ENCODE peak calls at places on chromosomes 13 and 19, in nine cellular contexts. D is foreskin fibroblast, Y is progenitor cell of endocrine pancreas, Z is kidney, O is fibroblast of lung, Q is nephron progenitor cell, P is left lung, C is mesothelial cell of epicardium, U is H1. W is an unnamed sample.

GRCh38 chr13:44765076-44765475 is 188.9 kb upstream of the TSC22D1 start:
- DNase-seq in Z (no peak), P (no peak), Q (no peak), D (no peak), U (no peak), C (no peak), Y (no peak), O (no peak), W (no peak)

GRCh38 chr13:35881360-35881759 is 249.8 kb downstream of the DCLK1 start:
- DNase-seq in U (no peak), P (no peak), D (peak), O (peak), Q (no peak), Y (no peak), Z (no peak), C (no peak), W (no peak)

GRCh38 chr13:34414616-34415015 is 527.5 kb upstream of the NBEA start:
- DNase-seq in C (no peak), P (no peak), Y (no peak), U (no peak), D (no peak), Z (no peak), O (no peak), Q (no peak), W (no peak)

GRCh38 chr19:58387338-58388174 is 487 bp downstream of the RPS5 start:
- DNase-seq in C (no peak), P (no peak), D (no peak), Q (no peak), O (no peak), Z (no peak), Y (no peak), U (no peak), W (no peak)

GRCh38 chr19:50412419-50412818 is 6.3 kb upstream of the SPIB start:
- DNase-seq in Q (no peak), Y (no peak), P (no peak), Z (no peak), O (no peak), U (no peak), D (no peak), C (no peak), W (no peak)

GRCh38 chr19:8319807-8320520 is 1.2 kb downstream of the NDUFA7 start:
- DNase-seq in U (no peak), P (no peak), Y (no peak), Z (no peak), C (no peak), D (no peak), O (no peak), Q (no peak), W (no peak)

GRCh38 chr13:44159633-44160279 is 213.9 kb upstream of the SERP2 start:
- DNase-seq in C (no peak), Z (no peak), Y (no peak), Q (no peak), D (peak), P (no peak), O (peak), U (no peak), W (no peak)

GRCh38 chr19:8256276-8257051 is 47.3 kb downstream of the CERS4 start:
- DNase-seq in U (no peak), D (no peak), O (no peak), P (no peak), Z (no peak), Y (no peak), Q (no peak), C (no peak), W (peak)

GRCh38 chr13:91719033-91719432 is 320.6 kb downstream of the GPC5 start:
- DNase-seq in Q (no peak), U (no peak), Y (no peak), P (no peak), C (no peak), Z (no peak), D (no peak), O (peak), W (no peak)

GRCh38 chr19:5153601-5154128 is 184.8 kb downstream of the KDM4B start:
- DNase-seq in Z (peak), P (no peak), Q (no peak), O (no peak), C (no peak), D (no peak), U (no peak), Y (no peak), W (no peak)

GRCh38 chr19:40594251-40594650 is 6.9 kb upstream of the LTBP4 start:
- DNase-seq in O (no peak), C (no peak), P (no peak), Y (no peak), U (peak), Z (no peak), Q (no peak), D (no peak), W (no peak)

GRCh38 chr13:58926858-58927257 is 1236.9 kb downstream of the DIAPH3 start:
- DNase-seq in O (no peak), D (no peak), Q (no peak), U (no peak), P (no peak), C (no peak), Y (no peak), Z (no peak), W (no peak)

GRCh38 chr19:48390188-48391099 is 907 bp downstream of the KDELR1 start:
- DNase-seq in Y (peak), Q (peak), C (peak), O (peak), D (peak), Z (peak), U (peak), P (peak), W (peak)

GRCh38 chr19:4911786-4912672 is 2.7 kb downstream of the UHRF1 start:
- DNase-seq in D (peak), C (peak), O (peak), P (peak), U (peak), Y (peak), Q (peak), Z (peak), W (no peak)

GRCh38 chr19:40613669-40614594 is 12.8 kb downstream of the LTBP4 start:
- DNase-seq in C (peak), P (peak), Y (no peak), U (peak), Q (peak), D (peak), Z (peak), O (peak), W (peak)

GRCh38 chr19:32404939-32405430 is 585 bp upstream of the DPY19L3 start:
- DNase-seq in U (peak), Z (peak), P (peak), Q (peak), O (peak), D (peak), C (peak), Y (no peak), W (no peak)

DNA sequence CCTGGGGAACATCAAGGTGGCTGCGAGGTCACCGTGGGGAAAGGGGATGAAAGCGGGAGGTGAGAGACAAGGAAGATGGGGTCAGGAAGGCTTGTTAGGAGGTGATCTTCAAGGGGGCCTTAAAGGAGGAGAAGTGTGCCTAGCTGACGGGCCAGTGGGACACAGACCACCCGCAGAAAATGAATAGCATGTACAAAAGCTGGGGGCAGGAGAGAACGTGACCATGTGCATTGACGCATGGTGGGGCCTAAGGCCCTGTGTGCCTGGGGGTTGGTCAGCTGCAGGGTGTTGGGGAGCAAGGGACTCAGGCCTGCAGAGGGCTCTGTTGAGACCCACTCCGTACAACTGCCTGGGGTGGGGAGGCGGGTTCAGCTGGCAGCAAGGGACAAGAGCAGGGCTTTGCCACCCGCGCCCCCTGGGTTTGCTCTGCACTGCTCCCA is 5.9 kb downstream of the RAB8A start:
- DNase-seq in Q (no peak), P (no peak), U (no peak), C (no peak), O (no peak), Y (no peak), Z (no peak), D (no peak), W (no peak)
- TF ChIP-seq CTCF in Q (no peak), P (no peak), U (peak), C (no peak), O (no peak), Y (no peak), Z (no peak), D (peak), W (no peak)

DNA sequence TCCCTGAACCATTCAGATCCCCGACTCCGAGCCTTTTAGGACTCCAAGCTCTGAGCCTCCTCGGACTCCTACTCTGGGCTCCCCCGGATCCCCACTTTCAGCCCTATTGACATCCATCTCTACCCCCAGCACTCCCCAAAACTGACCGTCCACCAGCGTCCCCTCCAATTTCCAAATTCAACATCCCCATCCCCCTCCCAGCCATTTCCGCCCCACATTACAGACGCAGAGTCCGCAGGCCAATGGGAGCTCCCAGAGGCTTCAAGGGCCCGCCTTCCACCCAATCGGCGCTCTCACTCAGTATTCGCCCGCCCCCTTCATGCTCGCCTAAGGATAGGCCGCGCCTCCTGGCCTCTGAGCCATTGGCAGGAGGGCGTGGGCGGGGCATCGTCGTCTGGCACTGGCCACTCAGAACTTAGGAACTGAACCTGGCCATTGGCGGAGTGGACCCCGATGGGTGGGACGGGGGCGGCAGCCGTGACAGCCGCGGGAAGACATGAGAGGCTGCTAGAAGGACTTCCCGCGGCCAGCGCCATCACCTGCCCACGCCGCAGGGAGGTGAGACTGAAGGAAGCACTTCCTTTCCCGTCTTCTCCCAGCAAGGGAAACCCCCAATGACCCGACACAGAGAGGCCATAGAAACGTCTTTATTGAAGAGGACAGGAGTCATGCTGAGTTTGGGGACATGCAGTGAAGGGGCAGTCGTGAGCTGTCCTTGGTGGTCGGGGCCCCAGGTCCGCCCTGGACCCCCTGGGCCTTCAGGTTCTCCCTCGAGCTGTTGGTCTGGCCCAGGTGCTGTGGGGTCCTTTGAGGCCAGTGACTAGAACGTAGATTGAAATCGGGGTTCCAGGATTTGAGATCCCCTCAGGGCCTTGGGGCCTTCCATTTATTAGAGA is at the start of gene ALKBH6:
- DNase-seq in D (peak), U (peak), O (peak), C (peak), P (peak), Z (peak), Q (peak), Y (peak), W (peak)
- TF ChIP-seq CTCF in D (no peak), U (no peak), O (no peak), C (no peak), P (no peak), Z (no peak), Q (no peak), Y (no peak), W (no peak)

DNA sequence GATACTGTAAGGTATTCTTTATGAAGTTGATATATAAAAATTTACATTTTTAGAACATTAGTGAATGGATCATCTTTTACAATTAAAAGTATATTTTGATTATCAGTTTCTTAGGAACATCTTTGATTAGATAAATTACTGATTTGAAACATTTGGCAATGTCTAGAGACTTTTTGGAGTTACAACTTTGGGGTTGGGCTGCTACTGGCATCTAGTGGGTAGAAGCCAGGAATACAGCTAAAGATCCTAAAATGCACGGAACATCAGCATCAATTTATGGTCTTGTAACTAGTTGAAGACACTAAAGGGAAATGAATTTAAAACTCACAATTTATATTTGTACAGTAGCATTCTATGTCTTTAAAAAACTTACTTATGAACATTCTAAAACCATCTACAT is 19.9 kb downstream of the POMP start:
- DNase-seq in C (no peak), P (no peak), D (peak), Q (no peak), Y (no peak), Z (no peak), U (no peak), O (no peak), W (no peak)
- TF ChIP-seq CTCF in C (no peak), P (no peak), D (peak), Q (no peak), Y (peak), Z (no peak), U (no peak), O (peak), W (no peak)

DNA sequence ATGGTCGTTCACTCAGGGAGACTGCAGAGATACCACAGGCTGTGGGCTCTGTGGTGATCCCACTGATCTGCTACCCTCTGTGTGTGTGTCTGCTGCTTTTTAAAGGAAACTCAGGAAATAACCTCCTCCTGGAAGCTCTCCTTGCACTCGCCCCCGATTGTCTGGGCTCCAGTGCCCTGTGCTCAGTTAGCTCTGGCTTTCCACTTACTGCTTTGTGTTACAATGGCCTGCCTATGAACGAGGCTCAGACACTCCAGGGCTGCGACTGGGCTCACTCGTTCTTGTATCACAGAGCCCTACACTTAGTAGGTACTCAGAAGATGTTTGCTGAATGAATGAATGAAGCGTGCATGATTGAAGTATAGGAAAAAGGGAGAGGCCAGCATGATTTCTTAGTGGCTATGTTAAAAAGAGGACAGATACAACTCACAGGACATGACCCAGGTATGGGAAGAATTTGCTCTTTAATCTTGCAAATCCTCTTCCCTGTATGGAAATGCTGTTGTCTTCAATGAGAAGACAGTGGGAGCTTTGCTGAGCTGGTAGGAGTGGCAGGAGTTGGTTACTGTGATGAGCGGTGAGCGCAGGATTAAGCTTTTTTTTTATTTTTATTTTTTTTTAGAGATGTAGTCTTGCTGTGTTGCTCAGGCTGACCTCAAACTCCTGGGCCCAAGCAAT is 26.4 kb downstream of the B3GLCT start:
- DNase-seq in Z (no peak), U (no peak), P (no peak), D (no peak), Y (no peak), O (no peak), Q (no peak), C (no peak), W (no peak)
- TF ChIP-seq CTCF in Z (no peak), U (no peak), P (no peak), D (no peak), Y (no peak), O (no peak), Q (no peak), C (no peak), W (no peak)

GRCh38 chr19:6262519-6262918 is 17.3 kb downstream of the MLLT1 start:
- DNase-seq in P (no peak), O (no peak), Q (no peak), C (no peak), D (no peak), Z (no peak), U (no peak), Y (no peak), W (no peak)

GRCh38 chr19:6259312-6259861 is 20.4 kb downstream of the MLLT1 start:
- DNase-seq in P (no peak), C (no peak), Y (no peak), O (no peak), U (no peak), D (peak), Z (no peak), Q (no peak), W (no peak)

GRCh38 chr19:6261883-6262282 is 17.9 kb downstream of the MLLT1 start:
- DNase-seq in U (no peak), Z (no peak), Y (no peak), Q (no peak), P (no peak), C (no peak), D (no peak), O (no peak), W (no peak)

GRCh38 chr19:6260376-6260775 is 19.4 kb downstream of the MLLT1 start:
- DNase-seq in U (no peak), O (no peak), Y (no peak), D (no peak), Q (no peak), C (no peak), P (no peak), Z (no peak), W (no peak)

GRCh38 chr19:6260912-6261636 is 18.7 kb downstream of the MLLT1 start:
- DNase-seq in Z (no peak), C (peak), Y (no peak), O (no peak), P (no peak), U (peak), D (peak), Q (peak), W (no peak)
- TF ChIP-seq CTCF in Z (peak), C (peak), Y (peak), O (peak), P (peak), U (peak), D (peak), Q (peak), W (peak)

GRCh38 chr19:7225741-7226140 is 68.5 kb downstream of the INSR start:
- DNase-seq in D (no peak), P (no peak), U (no peak), Z (no peak), O (no peak), C (no peak), Q (no peak), Y (no peak), W (no peak)

GRCh38 chr19:7226749-7227148 is 67.5 kb downstream of the INSR start:
- DNase-seq in O (no peak), P (no peak), C (no peak), D (no peak), U (no peak), Y (no peak), Z (no peak), Q (no peak), W (no peak)

GRCh38 chr19:7224995-7225394 is 69.2 kb downstream of the INSR start:
- DNase-seq in Z (no peak), Y (no peak), O (no peak), D (no peak), C (no peak), P (no peak), Q (no peak), U (no peak), W (no peak)

GRCh38 chr19:7224205-7224833 is 69.9 kb downstream of the INSR start:
- DNase-seq in O (peak), Q (no peak), Y (no peak), Z (no peak), C (no peak), U (no peak), P (no peak), D (peak), W (no peak)

DNA sequence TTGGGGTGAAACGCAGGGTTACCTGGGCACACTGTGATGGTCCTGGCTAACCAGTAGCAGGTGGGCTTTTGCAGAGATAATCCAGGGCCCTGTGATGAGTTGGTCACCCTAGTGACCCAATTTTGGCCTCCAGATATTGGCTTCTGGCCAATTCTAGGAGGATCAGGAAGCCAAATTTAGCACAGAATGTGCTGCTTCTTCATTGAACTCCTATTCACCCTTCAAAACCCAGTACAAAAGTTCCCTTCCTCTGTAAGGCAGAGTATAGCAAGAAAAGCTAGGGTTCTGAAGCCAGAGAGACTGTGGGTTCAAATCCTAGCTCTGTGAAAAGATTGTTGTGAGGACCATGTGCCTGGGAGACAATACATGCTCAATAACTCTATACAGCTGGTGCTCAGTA is 70.8 kb downstream of the INSR start:
- DNase-seq in D (no peak), P (no peak), Q (no peak), Z (no peak), Y (no peak), C (no peak), O (no peak), U (no peak), W (no peak)
- TF ChIP-seq CTCF in D (no peak), P (no peak), Q (no peak), Z (no peak), Y (no peak), C (no peak), O (no peak), U (no peak), W (no peak)

DNA sequence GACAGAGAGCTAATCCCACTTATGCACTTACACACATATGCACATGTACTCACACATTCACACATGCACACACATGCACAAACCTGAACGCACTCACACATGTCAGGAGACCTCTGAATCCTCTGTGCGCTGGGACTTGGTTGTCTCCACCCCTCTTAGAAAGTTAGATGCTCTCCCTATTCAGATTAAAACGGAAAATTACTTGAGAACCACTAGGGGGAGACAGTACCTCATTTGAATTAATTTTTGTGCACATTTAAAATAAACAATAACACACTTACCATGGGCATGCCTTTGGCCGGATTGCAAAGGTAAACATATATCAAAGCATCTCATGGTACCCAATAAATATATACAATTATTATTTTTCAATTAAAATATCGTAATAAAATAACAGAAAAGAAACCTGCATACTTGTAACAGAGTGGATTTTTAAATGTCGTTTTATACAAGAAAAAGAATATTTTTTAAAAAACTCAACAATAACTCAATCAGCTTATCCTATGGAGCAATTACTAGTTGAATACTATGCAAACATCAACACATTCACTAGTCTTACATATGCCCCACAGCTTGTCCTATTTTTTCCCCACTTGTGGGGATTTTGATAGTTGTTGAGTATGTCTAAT is 9.5 kb upstream of the LILRB4 start:
- DNase-seq in U (no peak), C (no peak), Z (no peak), P (no peak), Q (no peak), O (peak), Y (no peak), D (peak), W (no peak)
- TF ChIP-seq CTCF in U (no peak), C (peak), Z (peak), P (peak), Q (no peak), O (no peak), Y (peak), D (peak), W (peak)

W was measured in CD14-positive monocyte.